ENCODE peak calls at places on chromosomes 12 and 14, in seven cellular contexts. C, A, M, B, G, I and W are unnamed samples.

GRCh38 chr12:4015225-4016076 is 142.3 kb upstream of the PARP11 start:
- DNase-seq in C (no peak), A (no peak), M (no peak), B (no peak), G (no peak), I (no peak), W (no peak)

GRCh38 chr12:91127751-91128150 is 16.5 kb upstream of the LUM start:
- DNase-seq in C (no peak), A (no peak), M (no peak), B (peak; percentile 49), G (peak; percentile 67), I (no peak), W (no peak)

GRCh38 chr12:29152223-29152868 is 3.3 kb downstream of the FAR2 start:
- DNase-seq in C (no peak), A (no peak), M (no peak), B (no peak), G (no peak), I (no peak), W (no peak)

GRCh38 chr12:27513155-27513824 is 10.7 kb upstream of the PPFIBP1 start:
- DNase-seq in C (no peak), A (no peak), M (no peak), B (no peak), G (no peak), I (no peak), W (no peak)

GRCh38 chr12:69000540-69001243 is 67.7 kb upstream of the CPM start:
- DNase-seq in C (no peak), A (no peak), M (no peak), B (no peak), G (peak; percentile 47), I (no peak), W (no peak)

GRCh38 chr12:10397311-10397710 is 7.5 kb upstream of the KLRK1 start:
- DNase-seq in C (no peak), A (no peak), M (no peak), B (no peak), G (no peak), I (no peak), W (no peak)

GRCh38 chr12:97805086-97805485 is 342.5 kb downstream of the RMST start:
- DNase-seq in C (no peak), A (no peak), M (no peak), B (no peak), G (no peak), I (no peak), W (no peak)

GRCh38 chr14:22012452-22012851 is 338.8 kb upstream of the OR4E1 start:
- DNase-seq in C (no peak), A (no peak), M (no peak), B (no peak), G (no peak), I (no peak), W (no peak)

GRCh38 chr14:75268638-75269550 is 9.7 kb upstream of the FOS start:
- DNase-seq in C (no peak), A (no peak), M (no peak), B (no peak), G (no peak), I (no peak), W (no peak)

GRCh38 chr14:77023001-77023996 is 5.2 kb downstream of the IRF2BPL start:
- DNase-seq in C (no peak), A (no peak), M (peak; percentile 59), B (peak; percentile 50), G (peak; percentile 16), I (no peak), W (no peak)

GRCh38 chr12:132084681-132085635 is 59.2 kb downstream of the DDX51 start:
- DNase-seq in C (peak; percentile 19), A (peak; percentile 25), M (peak; percentile 85), B (peak; percentile 31), G (peak; percentile 52), I (peak; percentile 81), W (peak; percentile 29)

GRCh38 chr12:62660763-62661162 is 194.1 kb downstream of the MON2 start:
- DNase-seq in C (no peak), A (no peak), M (no peak), B (peak; percentile 39), G (peak; percentile 89), I (no peak), W (no peak)

GRCh38 chr14:65808390-65808789 is 395.9 kb downstream of the FUT8 start:
- DNase-seq in C (no peak), A (no peak), M (no peak), B (no peak), G (no peak), I (no peak), W (no peak)
- H3K4me3 ChIP-seq in C (no peak overlapping the region), A (no peak overlapping the region), M (no peak overlapping the region), B (no peak overlapping the region), G (no peak overlapping the region), I (no peak overlapping the region), W (no peak overlapping the region)

DNA sequence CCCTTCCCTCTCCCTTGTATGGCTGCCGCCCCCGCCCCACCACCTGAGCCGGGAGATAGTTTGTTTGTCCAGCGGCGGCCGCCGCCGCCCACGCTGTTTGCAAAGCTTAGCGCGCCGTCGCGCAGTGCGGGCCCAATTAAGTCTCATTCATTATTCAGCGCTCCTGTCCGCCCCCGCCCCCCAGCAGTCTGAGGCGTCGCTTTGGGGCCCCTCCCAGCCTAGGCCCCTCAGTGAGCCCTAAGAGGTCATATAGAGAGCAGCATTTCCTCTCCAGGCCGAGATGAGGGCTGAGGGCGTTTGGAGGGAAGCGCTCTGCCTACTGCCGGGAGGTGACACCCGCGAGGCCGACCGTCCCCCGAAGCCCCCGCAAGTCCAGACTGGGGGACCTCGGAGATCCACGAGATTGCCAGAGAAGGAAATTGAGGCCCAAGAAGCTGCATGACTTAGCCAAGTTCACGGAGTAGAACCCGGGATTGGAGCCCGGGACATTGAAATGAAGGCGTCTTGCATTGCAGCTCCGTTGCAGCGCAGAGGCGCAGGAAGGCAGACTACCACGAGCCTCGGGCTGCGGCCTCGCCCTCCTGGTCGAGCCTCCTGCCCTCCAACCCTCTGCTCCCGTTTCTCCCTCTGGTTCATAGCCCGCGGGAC is at the start of gene DNAJC22:
- DNase-seq in C (no peak), A (no peak), M (peak; percentile 34), B (no peak), G (peak; percentile 27), I (peak; percentile 70), W (no peak)
- H3K4me3 ChIP-seq in C (no peak within 1 kb of the TSS), A (peak within 1 kb of the TSS; percentile 85), M (peak within 1 kb of the TSS; percentile 38), B (peak within 1 kb of the TSS; percentile 30), G (peak within 1 kb of the TSS; percentile 39), I (peak within 1 kb of the TSS; percentile 76), W (peak within 1 kb of the TSS; percentile 70)

GRCh38 chr14:50812856-50813543 is 18.0 kb downstream of the NIN start:
- DNase-seq in C (no peak), A (no peak), M (no peak), B (no peak), G (no peak), I (no peak), W (no peak)
- H3K4me3 ChIP-seq in C (no peak overlapping the region), A (peak overlapping the region; percentile 38), M (no peak overlapping the region), B (no peak overlapping the region), G (no peak overlapping the region), I (no peak overlapping the region), W (no peak overlapping the region)

GRCh38 chr14:83561261-83561660 is 1968.7 kb upstream of the FLRT2 start:
- DNase-seq in C (no peak), A (no peak), M (no peak), B (no peak), G (no peak), I (no peak), W (no peak)

GRCh38 chr14:83568141-83568540 is 1961.8 kb upstream of the FLRT2 start:
- DNase-seq in C (no peak), A (no peak), M (no peak), B (no peak), G (no peak), I (no peak), W (no peak)

DNA sequence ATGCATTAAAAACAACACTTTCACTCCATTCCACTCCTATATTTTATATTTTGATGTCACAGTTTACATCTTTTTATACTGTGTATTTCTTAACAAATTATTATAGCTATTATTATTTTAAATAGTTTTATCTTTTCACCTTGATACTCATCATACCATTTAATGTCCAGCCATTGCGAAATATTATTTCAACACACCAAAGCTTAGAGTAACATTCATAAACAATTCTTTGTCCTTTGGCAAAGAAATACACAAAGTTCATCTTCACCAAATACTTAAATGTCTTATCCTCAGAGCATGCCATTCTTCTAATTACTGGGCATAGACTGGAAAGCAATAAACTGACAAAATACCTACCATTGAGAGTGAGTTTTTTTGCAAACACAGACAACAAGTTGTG is 1963.4 kb upstream of the FLRT2 start:
- DNase-seq in C (no peak), A (no peak), M (no peak), B (no peak), G (no peak), I (no peak), W (no peak)
- H3K4me3 ChIP-seq in C (no peak overlapping the region), A (no peak overlapping the region), M (no peak overlapping the region), B (no peak overlapping the region), G (no peak overlapping the region), I (no peak overlapping the region), W (no peak overlapping the region)

GRCh38 chr14:51167587-51168219 is 72.3 kb upstream of the TMX1 start:
- DNase-seq in C (peak; percentile 50), A (no peak), M (no peak), B (peak; percentile 47), G (peak; percentile 51), I (no peak), W (no peak)
- H3K4me3 ChIP-seq in C (no peak overlapping the region), A (no peak overlapping the region), M (no peak overlapping the region), B (no peak overlapping the region), G (no peak overlapping the region), I (no peak overlapping the region), W (no peak overlapping the region)

DNA sequence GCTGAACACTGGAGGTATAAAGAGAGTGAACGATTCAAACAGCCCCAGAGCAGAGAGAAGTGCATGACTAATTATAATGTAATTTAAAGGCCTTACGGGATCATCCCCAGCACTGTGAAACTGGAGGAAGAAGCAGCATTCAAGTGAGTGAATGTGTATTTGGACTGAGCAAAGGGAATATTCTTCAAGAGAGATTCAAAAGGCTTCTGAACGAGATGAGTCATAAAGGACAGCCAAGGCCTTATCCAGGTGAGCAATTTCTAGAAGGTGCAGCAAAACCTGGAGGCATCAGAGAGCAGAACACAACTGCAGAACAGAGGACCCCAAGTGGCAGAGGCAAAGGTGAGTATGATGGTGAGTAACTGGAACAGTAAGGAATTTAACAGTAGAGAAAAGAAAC is 127.2 kb downstream of the BCAT1 start:
- DNase-seq in C (no peak), A (no peak), M (no peak), B (peak; percentile 81), G (peak; percentile 77), I (no peak), W (no peak)
- H3K4me3 ChIP-seq in C (no peak overlapping the region), A (no peak overlapping the region), M (no peak overlapping the region), B (no peak overlapping the region), G (no peak overlapping the region), I (no peak overlapping the region), W (no peak overlapping the region)

GRCh38 chr14:28603606-28604005 is 163.0 kb upstream of the FOXG1 start:
- DNase-seq in C (no peak), A (no peak), M (no peak), B (no peak), G (peak; percentile 33), I (no peak), W (no peak)
- H3K4me3 ChIP-seq in C (no peak overlapping the region), A (no peak overlapping the region), M (no peak overlapping the region), B (no peak overlapping the region), G (no peak overlapping the region), I (no peak overlapping the region), W (no peak overlapping the region)